ENCODE peak calls at places on chromosomes 4 and X, in nine cellular contexts. X is suprapubic skin, L is IMR-90, R is thyroid gland, S is GM12891, Y is lower leg skin, I is tibial nerve, Z is prostate gland, J is NB4. F is an unnamed sample.

GRCh38 chr4:93764647-93765246 is 63.8 kb upstream of the ATOH1 start:
- DNase-seq in S (no peak), J (peak), Y (no peak), X (no peak), L (peak), R (no peak), Z (peak), I (peak), F (peak)

GRCh38 chr4:8343051-8343966 is 73.8 kb downstream of the HTRA3 start:
- DNase-seq in S (no peak), J (no peak), L (no peak), I (no peak), Z (no peak), Y (peak), R (no peak), X (peak), F (no peak)

GRCh38 chr4:187883836-187884235 is 111.7 kb upstream of the ZFP42 start:
- DNase-seq in S (no peak), R (no peak), Z (no peak), J (no peak), X (no peak), Y (no peak), I (no peak), L (no peak), F (no peak)

GRCh38 chrX:11464836-11465458 is 171.7 kb downstream of the AMELX start:
- DNase-seq in I (no peak), J (no peak), X (no peak), S (no peak), Z (no peak), L (no peak), Y (no peak), R (no peak), F (peak)

GRCh38 chrX:153416781-153417180 is 5.5 kb downstream of the ZFP92 start:
- DNase-seq in J (no peak), Y (no peak), S (no peak), R (no peak), X (no peak), Z (no peak), L (no peak), I (no peak), F (no peak)

GRCh38 chr4:5086535-5086934 is 35.3 kb downstream of the STK32B start:
- DNase-seq in S (no peak), X (no peak), J (peak), Z (no peak), I (no peak), Y (no peak), R (no peak), L (no peak), F (no peak)

GRCh38 chrX:39813631-39814246 is 284.0 kb downstream of the BCOR start:
- DNase-seq in J (no peak), S (no peak), R (peak), I (peak), L (peak), Z (peak), X (peak), Y (peak), F (no peak)

GRCh38 chr4:183571350-183572076 is 66.7 kb downstream of the ING2 start:
- DNase-seq in S (no peak), R (peak), Y (no peak), X (no peak), Z (peak), J (peak), L (peak), I (no peak), F (no peak)

GRCh38 chr4:97984545-97985131 is 158.6 kb downstream of the STPG2 start:
- DNase-seq in Z (no peak), L (no peak), X (no peak), S (no peak), J (peak), Y (no peak), I (no peak), R (no peak), F (peak)

GRCh38 chrX:47187106-47187677 is 6.4 kb upstream of the UBA1 start:
- DNase-seq in J (no peak), X (no peak), I (no peak), Y (no peak), L (no peak), S (no peak), Z (no peak), R (peak), F (no peak)

GRCh38 chrX:35016051-35016450 is 73.5 kb downstream of the FAM47B start:
- DNase-seq in R (no peak), J (no peak), X (no peak), Z (no peak), S (no peak), I (no peak), Y (no peak), L (peak), F (no peak)

GRCh38 chrX:30642642-30643041 is 10.6 kb upstream of the GK start:
- DNase-seq in L (no peak), S (no peak), X (no peak), R (no peak), Z (no peak), Y (no peak), J (no peak), I (no peak), F (no peak)

GRCh38 chr4:142846105-142846728 is at the start of gene INPP4B:
- DNase-seq in Y (peak), J (no peak), R (peak), L (peak), I (peak), Z (peak), X (no peak), S (no peak), F (peak)

GRCh38 chr4:52883183-52883621 is 21.1 kb downstream of the RASL11B start:
- DNase-seq in L (no peak), S (no peak), I (no peak), R (no peak), X (no peak), Y (no peak), Z (no peak), J (no peak), F (no peak)

GRCh38 chr4:164888096-164888495 is 11.1 kb downstream of the APELA start:
- DNase-seq in Y (no peak), S (no peak), R (peak), Z (peak), X (no peak), J (no peak), L (no peak), I (no peak), F (no peak)

GRCh38 chr4:30536231-30536630 is 183.9 kb upstream of the PCDH7 start:
- DNase-seq in I (no peak), Y (no peak), S (no peak), Z (no peak), X (no peak), R (no peak), L (peak), J (no peak), F (no peak)

GRCh38 chrX:73398185-73398914 is 48.5 kb upstream of the CDX4 start:
- DNase-seq in L (no peak), Z (no peak), R (no peak), S (no peak), I (no peak), J (no peak), X (no peak), Y (no peak), F (no peak)

GRCh38 chrX:48468247-48468671 is 1.8 kb downstream of the SLC38A5 start:
- DNase-seq in S (peak), Y (no peak), X (no peak), Z (no peak), R (peak), J (peak), I (no peak), L (no peak), F (peak)

GRCh38 chr4:70158576-70158975 is 4.5 kb downstream of the PRR27 start:
- DNase-seq in Y (no peak), Z (no peak), I (no peak), S (no peak), L (no peak), R (peak), J (no peak), X (no peak), F (no peak)

GRCh38 chrX:10326578-10326977 is 169.8 kb downstream of the CLCN4 start:
- DNase-seq in X (no peak), J (peak), Z (no peak), S (no peak), I (no peak), Y (no peak), L (peak), R (peak), F (peak)

GRCh38 chr4:10079951-10080873 is 36.4 kb downstream of the WDR1 start:
- DNase-seq in Y (peak), I (no peak), J (no peak), Z (no peak), L (no peak), R (peak), S (peak), X (peak), F (no peak)

GRCh38 chr4:36285784-36286480 is 4.5 kb downstream of the DTHD1 start:
- DNase-seq in Z (no peak), J (peak), L (no peak), I (no peak), S (peak), R (no peak), X (no peak), Y (no peak), F (no peak)

GRCh38 chrX:47030339-47030738 is 47.9 kb upstream of the RGN start:
- DNase-seq in L (peak), I (peak), Z (peak), S (no peak), X (no peak), Y (no peak), R (no peak), J (peak), F (peak)

GRCh38 chr4:144583658-144584057 is 62.3 kb upstream of the HHIP start:
- DNase-seq in J (no peak), S (no peak), Z (no peak), I (no peak), Y (no peak), X (no peak), L (peak), R (no peak), F (no peak)

GRCh38 chr4:85603437-85604336 is 128.7 kb downstream of the ARHGAP24 start:
- DNase-seq in X (no peak), I (no peak), J (no peak), S (no peak), Y (no peak), L (no peak), Z (no peak), R (no peak), F (no peak)

GRCh38 chr4:48546336-48546735 is 56.3 kb downstream of the ZAR1 start:
- DNase-seq in X (no peak), R (peak), S (no peak), L (peak), I (peak), J (peak), Y (no peak), Z (no peak), F (peak)

GRCh38 chr4:138248058-138248457 is 5.9 kb upstream of the SLC7A11 start:
- DNase-seq in I (no peak), Z (no peak), X (no peak), Y (no peak), L (no peak), J (no peak), R (no peak), S (no peak), F (no peak)

GRCh38 chrX:130902446-130902782 is 595 bp downstream of the ENOX2 start:
- DNase-seq in J (no peak), Y (no peak), Z (no peak), S (no peak), I (no peak), R (no peak), L (no peak), X (no peak), F (no peak)

GRCh38 chr4:70722199-70722791 is 531 bp downstream of the RUFY3 start:
- DNase-seq in J (no peak), L (peak), S (no peak), Y (no peak), R (no peak), Z (no peak), I (no peak), X (no peak), F (peak)

GRCh38 chr4:180615746-180616145 is 1627.5 kb upstream of the TENM3 start:
- DNase-seq in J (peak), R (no peak), Z (no peak), S (no peak), L (no peak), Y (no peak), I (no peak), X (no peak), F (no peak)

GRCh38 chr4:24158031-24158430 is 268.2 kb upstream of the PPARGC1A start:
- DNase-seq in L (no peak), Y (no peak), I (no peak), Z (no peak), J (no peak), R (no peak), S (no peak), X (no peak), F (no peak)

GRCh38 chrX:13254076-13254785 is 65.6 kb downstream of the ATXN3L start:
- DNase-seq in Y (no peak), Z (no peak), J (peak), S (no peak), X (no peak), I (no peak), R (peak), L (peak), F (peak)

GRCh38 chr4:24799196-24799543 is 3.8 kb downstream of the SOD3 start:
- DNase-seq in I (no peak), S (no peak), L (no peak), Z (no peak), R (no peak), Y (no peak), X (no peak), J (no peak), F (no peak)

GRCh38 chr4:185672618-185673017 is 137.3 kb upstream of the PDLIM3 start:
- DNase-seq in L (no peak), I (no peak), Z (no peak), X (no peak), S (no peak), Y (no peak), R (no peak), J (no peak), F (no peak)
- TF ChIP-seq POLR2A in L (no peak), I (no peak), Z (no peak), X (no peak), S (no peak), Y (no peak), R (no peak), J (no peak), F (no peak)

GRCh38 chr4:75724066-75724866 is at the start of gene USO1:
- DNase-seq in S (peak), R (peak), J (peak), L (peak), I (peak), X (peak), Y (peak), Z (peak), F (peak)
- TF ChIP-seq POLR2A in S (peak), R (peak), J (peak), L (peak), I (peak), X (peak), Y (no peak), Z (peak), F (peak)

GRCh38 chr4:88697588-88698329 is at the start of gene NAP1L5:
- DNase-seq in Y (peak), S (peak), I (peak), J (peak), Z (peak), L (peak), R (peak), X (peak), F (peak)
- TF ChIP-seq POLR2A in Y (no peak), S (no peak), I (peak), J (no peak), Z (peak), L (peak), R (peak), X (peak), F (peak)

DNA sequence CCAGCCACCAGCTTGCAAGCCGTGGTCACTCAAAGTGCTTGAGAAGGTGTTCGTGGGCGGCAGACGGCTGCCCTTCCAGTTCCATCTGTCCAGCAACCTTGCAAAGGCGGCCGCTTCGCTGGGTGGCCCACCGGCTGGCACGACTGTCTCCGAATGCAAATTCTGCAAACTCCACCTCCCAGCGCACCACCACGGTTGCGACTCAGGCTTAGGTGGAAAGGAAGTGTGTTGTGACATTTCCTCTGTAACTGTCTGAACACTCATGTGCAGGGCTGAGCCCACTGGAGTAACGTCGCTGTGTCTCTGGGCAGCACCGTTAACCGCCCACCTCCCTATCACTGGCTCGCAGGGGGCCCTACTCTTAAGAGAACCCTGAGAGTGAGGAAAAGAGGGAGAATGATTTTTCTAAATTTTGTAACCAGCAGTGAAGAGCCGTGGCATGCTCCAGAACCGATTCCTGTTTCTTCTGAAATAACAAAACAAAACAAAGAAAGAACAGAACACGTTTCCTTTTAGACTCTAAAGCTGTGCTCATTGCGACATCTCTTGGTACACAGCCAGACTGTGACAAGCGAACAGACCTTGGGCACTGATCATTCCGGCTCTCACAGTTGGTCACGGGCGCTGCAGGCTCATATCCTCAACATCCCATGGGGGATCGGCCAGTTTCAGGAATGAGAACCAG is at the start of gene P2RY8:
- DNase-seq in J (peak), S (no peak), X (peak), R (peak), L (no peak), I (peak), Y (peak), Z (no peak), F (peak)
- TF ChIP-seq POLR2A in J (peak), S (peak), X (no peak), R (peak), L (no peak), I (no peak), Y (no peak), Z (no peak), F (peak)

GRCh38 chr4:155924637-155925036 is 21.1 kb downstream of the TDO2 start:
- DNase-seq in L (no peak), R (no peak), J (no peak), S (no peak), X (no peak), Z (no peak), I (no peak), Y (no peak), F (no peak)

GRCh38 chr4:155921597-155921996 is 18.1 kb downstream of the TDO2 start:
- DNase-seq in R (no peak), L (no peak), X (no peak), Z (no peak), Y (no peak), J (no peak), S (no peak), I (no peak), F (no peak)
- TF ChIP-seq POLR2A in R (no peak), L (no peak), X (no peak), Z (no peak), Y (no peak), J (no peak), S (no peak), I (no peak), F (no peak)